ENCODE peak calls at places on chromosomes 11 and 22, in seven cellular contexts. R is heart right ventricle; D is NCI-H774; C is AG08396; E is stimulated activated CD4-positive, alpha-beta T cell treated with anti-CD3 and anti-CD28 coated beads, Interleukin-2, amount 100 ng/mL, for 24 hours; Z is GM23248; P is amniotic stem cell. H is an unnamed sample.

GRCh38 chr22:31230155-31230870 is 18.2 kb downstream of the LIMK2 start:
- DNase-seq in R (no peak), D (no peak), C (no peak), E (no peak), Z (peak), P (no peak), H (no peak)

GRCh38 chr11:122309262-122309925 is 193.4 kb upstream of the BLID start:
- DNase-seq in R (peak), D (no peak), C (no peak), E (no peak), Z (no peak), P (no peak), H (no peak)

GRCh38 chr11:12103411-12104225 is 6.8 kb upstream of the MICAL2 start:
- DNase-seq in R (no peak), D (no peak), C (no peak), E (no peak), Z (no peak), P (no peak), H (no peak)

GRCh38 chr22:38127869-38128268 is 17.4 kb upstream of the BAIAP2L2 start:
- DNase-seq in R (no peak), D (no peak), C (no peak), E (no peak), Z (no peak), P (no peak), H (no peak)

GRCh38 chr22:30872282-30873041 is 96.1 kb downstream of the MORC2 start:
- DNase-seq in R (no peak), D (no peak), C (no peak), E (no peak), Z (no peak), P (no peak), H (no peak)

GRCh38 chr22:48369789-48370507 is 1457.7 kb downstream of the BRD1 start:
- DNase-seq in R (no peak), D (no peak), C (no peak), E (no peak), Z (peak), P (no peak), H (no peak)

GRCh38 chr11:68257477-68258362 is 14.1 kb downstream of the C11orf24 start:
- DNase-seq in R (peak), D (peak), C (peak), E (peak), Z (peak), P (peak), H (peak)

GRCh38 chr22:48918585-48919186 is 909.0 kb downstream of the BRD1 start:
- DNase-seq in R (no peak), D (no peak), C (no peak), E (no peak), Z (no peak), P (no peak), H (no peak)

GRCh38 chr22:38733329-38734202 is 22.2 kb downstream of the SUN2 start:
- DNase-seq in R (peak), D (no peak), C (peak), E (peak), Z (peak), P (no peak), H (peak)

GRCh38 chr22:28229566-28230483 is 310.8 kb upstream of the PITPNB start:
- DNase-seq in R (no peak), D (no peak), C (peak), E (no peak), Z (peak), P (no peak), H (no peak)

GRCh38 chr22:19012308-19012990 is 76.4 kb upstream of the PRODH start:
- DNase-seq in R (no peak), D (no peak), C (no peak), E (no peak), Z (no peak), P (no peak), H (no peak)

GRCh38 chr11:66685276-66686099 is 7.8 kb upstream of the RBM4B start:
- DNase-seq in R (no peak), D (no peak), C (no peak), E (no peak), Z (no peak), P (no peak), H (no peak)

GRCh38 chr22:19056951-19057401 is 65.2 kb downstream of the DGCR2 start:
- DNase-seq in R (no peak), D (no peak), C (no peak), E (no peak), Z (no peak), P (no peak), H (no peak)

GRCh38 chr11:35077709-35078695 is 61.0 kb upstream of the CD44 start:
- DNase-seq in R (no peak), D (no peak), C (no peak), E (no peak), Z (peak), P (peak), H (peak)

GRCh38 chr22:30572840-30573593 is 1.4 kb downstream of the GAL3ST1 start:
- DNase-seq in R (no peak), D (no peak), C (peak), E (no peak), Z (peak), P (no peak), H (no peak)

GRCh38 chr11:118450451-118450850 is 14.2 kb downstream of the KMT2A start:
- DNase-seq in R (no peak), D (no peak), C (no peak), E (no peak), Z (no peak), P (no peak), H (no peak)

GRCh38 chr22:28105396-28105795 is 186.3 kb upstream of the PITPNB start:
- DNase-seq in R (peak), D (no peak), C (no peak), E (no peak), Z (no peak), P (no peak), H (no peak)

GRCh38 chr11:104343578-104343977 is 179.6 kb upstream of the PDGFD start:
- DNase-seq in R (no peak), D (peak), C (no peak), E (no peak), Z (peak), P (no peak), H (no peak)

GRCh38 chr11:2886936-2887335 is 1.4 kb upstream of the CDKN1C start:
- DNase-seq in R (no peak), D (no peak), C (no peak), E (no peak), Z (no peak), P (no peak), H (no peak)

GRCh38 chr11:96635655-96636054 is 245.8 kb downstream of the JRKL start:
- DNase-seq in R (no peak), D (no peak), C (no peak), E (no peak), Z (no peak), P (no peak), H (no peak)

GRCh38 chr22:21796863-21797262 is 61.3 kb upstream of the YPEL1 start:
- DNase-seq in R (no peak), D (no peak), C (no peak), E (no peak), Z (no peak), P (no peak), H (no peak)

GRCh38 chr22:17570851-17571631 is 7.7 kb downstream of the SLC25A18 start:
- DNase-seq in R (peak), D (no peak), C (peak), E (no peak), Z (peak), P (no peak), H (no peak)

GRCh38 chr11:111417011-111417765 is 38.1 kb upstream of the POU2AF1 start:
- DNase-seq in R (no peak), D (no peak), C (no peak), E (peak), Z (no peak), P (no peak), H (no peak)

GRCh38 chr22:41557401-41558240 is 3.2 kb upstream of the CSDC2 start:
- DNase-seq in R (peak), D (no peak), C (peak), E (no peak), Z (peak), P (peak), H (no peak)

GRCh38 chr22:24565077-24565476 is 9.3 kb downstream of the SNRPD3 start:
- DNase-seq in R (no peak), D (no peak), C (no peak), E (no peak), Z (no peak), P (no peak), H (no peak)

GRCh38 chr11:5737091-5737490 is 843 bp downstream of the OR56B1 start:
- DNase-seq in R (no peak), D (no peak), C (no peak), E (no peak), Z (peak), P (no peak), H (no peak)

GRCh38 chr22:32745251-32745995 is 56.1 kb upstream of the TIMP3 start:
- DNase-seq in R (peak), D (no peak), C (peak), E (no peak), Z (peak), P (no peak), H (no peak)

GRCh38 chr11:105189586-105189985 is 50.0 kb upstream of the CARD18 start:
- DNase-seq in R (no peak), D (no peak), C (no peak), E (no peak), Z (peak), P (no peak), H (no peak)

GRCh38 chr11:125945797-125946520 is at the start of gene VSIG10L2:
- DNase-seq in R (no peak), D (no peak), C (no peak), E (no peak), Z (no peak), P (no peak), H (no peak)

GRCh38 chr11:102513869-102514268 is 16.7 kb downstream of the MMP7 start:
- DNase-seq in R (no peak), D (no peak), C (no peak), E (no peak), Z (peak), P (no peak), H (no peak)

GRCh38 chr11:20964985-20965384 is 295.6 kb downstream of the NELL1 start:
- DNase-seq in R (no peak), D (no peak), C (no peak), E (no peak), Z (peak), P (no peak), H (no peak)

GRCh38 chr22:18035740-18036139 is 11.4 kb upstream of the MICAL3 start:
- DNase-seq in R (no peak), D (no peak), C (no peak), E (no peak), Z (no peak), P (no peak), H (no peak)

H was measured in activated gamma-delta T cell treated with Interleukin-2 at 50 U/mL for 16 hours.